ENCODE peak calls at places on chromosomes 13 and 19, in seven cellular contexts. G, P, V, Z, L, U and E are unnamed samples.

GRCh38 chr13:50594276-50594970 is 249.1 kb downstream of the DLEU7 start:
- DNase-seq in V (peak; percentile 20), L (peak; percentile 92), U (no peak), P (peak; percentile 43), Z (no peak), G (no peak), E (no peak)

GRCh38 chr19:52138614-52139290 is 986 bp downstream of the ZNF616 start:
- DNase-seq in P (peak; percentile 62), V (peak; percentile 25), L (peak; percentile 74), U (no peak), G (no peak), Z (no peak), E (no peak)

GRCh38 chr19:19138110-19138981 is at the start of gene TMEM161A:
- DNase-seq in L (peak; percentile 96), V (peak; percentile 94), U (peak; percentile 99), G (peak; percentile 98), Z (peak; percentile 94), P (peak; percentile 98), E (peak; percentile 98)

GRCh38 chr19:56639217-56639616 is 3.7 kb upstream of the SMIM17 start:
- DNase-seq in U (no peak), P (no peak), L (no peak), V (no peak), G (no peak), Z (no peak), E (no peak)

GRCh38 chr19:48745208-48745995 is 1.3 kb downstream of the IZUMO1 start:
- DNase-seq in L (no peak), V (no peak), P (peak; percentile 70), Z (no peak), U (no peak), G (peak; percentile 56), E (no peak)

GRCh38 chr13:87123987-87124784 is 547.0 kb upstream of the SLITRK5 start:
- DNase-seq in L (no peak), Z (no peak), U (no peak), P (peak; percentile 16), V (no peak), G (no peak), E (peak; percentile 86)

GRCh38 chr13:96003304-96003703 is 49.9 kb downstream of the UGGT2 start:
- DNase-seq in G (no peak), U (no peak), Z (no peak), V (no peak), P (no peak), L (no peak), E (no peak)

GRCh38 chr19:11448923-11449554 is 13.6 kb downstream of the PRKCSH start:
- DNase-seq in U (no peak), L (no peak), G (no peak), Z (no peak), P (no peak), V (no peak), E (no peak)

GRCh38 chr13:65112123-65113075 is 2117.7 kb downstream of the PCDH9 start:
- DNase-seq in L (no peak), G (no peak), P (no peak), U (no peak), V (no peak), Z (no peak), E (no peak)

GRCh38 chr19:14061751-14062557 is at the start of gene PALM3:
- DNase-seq in V (no peak), U (peak; percentile 80), L (no peak), Z (no peak), G (no peak), P (no peak), E (no peak)

GRCh38 chr19:24072720-24073119 is 14.3 kb upstream of the ZNF254 start:
- DNase-seq in P (no peak), G (no peak), V (no peak), Z (no peak), L (no peak), U (no peak), E (no peak)

GRCh38 chr13:22569830-22570229 is 610.9 kb upstream of the SGCG start:
- DNase-seq in L (no peak), V (no peak), Z (no peak), P (no peak), G (no peak), U (no peak), E (no peak)

GRCh38 chr13:19959141-19959830 is 759 bp downstream of the ZMYM2 start:
- DNase-seq in L (peak; percentile 94), U (peak; percentile 93), G (peak; percentile 62), Z (no peak), P (peak; percentile 65), V (peak; percentile 39), E (peak; percentile 87)

GRCh38 chr19:41863209-41863931 is 3.3 kb downstream of the RPS19 start:
- DNase-seq in P (no peak), L (no peak), Z (no peak), U (no peak), G (no peak), V (no peak), E (no peak)

GRCh38 chr13:102846261-102847015 is 606 bp downstream of the ERCC5 start:
- DNase-seq in L (peak; percentile 89), P (peak; percentile 14), V (peak; percentile 16), G (peak; percentile 29), Z (no peak), U (peak; percentile 88), E (no peak)

GRCh38 chr19:13102416-13102665 is 317 bp downstream of the LYL1 start:
- DNase-seq in Z (no peak), V (no peak), U (no peak), G (no peak), P (no peak), L (no peak), E (no peak)

GRCh38 chr19:19039901-19040300 is 6.5 kb downstream of the ARMC6 start:
- DNase-seq in P (no peak), V (no peak), G (no peak), L (no peak), U (no peak), Z (no peak), E (no peak)

GRCh38 chr19:13037161-13037560 is 41.9 kb downstream of the NFIX start:
- DNase-seq in Z (no peak), V (no peak), U (no peak), G (peak; percentile 41), L (no peak), P (no peak), E (no peak)

GRCh38 chr19:40283414-40284250 is 1.5 kb downstream of the AKT2 start:
- DNase-seq in U (no peak), Z (no peak), L (peak; percentile 59), V (no peak), P (peak; percentile 7), G (no peak), E (no peak)

GRCh38 chr19:917323-918151 is at the start of gene KISS1R:
- DNase-seq in L (peak; percentile 92), U (no peak), P (peak; percentile 87), Z (no peak), V (peak; percentile 73), G (no peak), E (no peak)

GRCh38 chr13:106623799-106624198 is 55.9 kb upstream of the ARGLU1 start:
- DNase-seq in Z (no peak), V (no peak), G (no peak), P (no peak), U (peak; percentile 18), L (no peak), E (no peak)

GRCh38 chr19:18284710-18285430 is 3.4 kb upstream of the JUND start:
- DNase-seq in Z (no peak), V (no peak), P (no peak), U (no peak), L (peak; percentile 79), G (no peak), E (no peak)

GRCh38 chr19:7497292-7497691 is 8.5 kb upstream of the PEX11G start:
- DNase-seq in G (no peak), V (no peak), L (no peak), P (peak; percentile 53), Z (no peak), U (no peak), E (no peak)
- TF ChIP-seq CTCF in G (no peak), V (peak; percentile 54), L (no peak), P (peak; percentile 15), Z (no peak), U (no peak), E (peak; percentile 47)

GRCh38 chr19:33868821-33869412 is 72.2 kb downstream of the KCTD15 start:
- DNase-seq in G (peak; percentile 37), P (peak; percentile 38), V (no peak), U (peak; percentile 82), Z (no peak), L (peak; percentile 67), E (peak; percentile 83)
- TF ChIP-seq CTCF in G (no peak), P (no peak), V (no peak), U (no peak), Z (no peak), L (no peak), E (no peak)

GRCh38 chr19:2207991-2208860 is 27.9 kb downstream of the PLEKHJ1 start:
- DNase-seq in V (no peak), U (peak; percentile 97), G (peak; percentile 75), Z (no peak), P (peak; percentile 68), L (peak; percentile 87), E (peak; percentile 90)
- TF ChIP-seq CTCF in V (no peak), U (no peak), G (no peak), Z (no peak), P (no peak), L (peak; percentile 14), E (peak; percentile 46)

DNA sequence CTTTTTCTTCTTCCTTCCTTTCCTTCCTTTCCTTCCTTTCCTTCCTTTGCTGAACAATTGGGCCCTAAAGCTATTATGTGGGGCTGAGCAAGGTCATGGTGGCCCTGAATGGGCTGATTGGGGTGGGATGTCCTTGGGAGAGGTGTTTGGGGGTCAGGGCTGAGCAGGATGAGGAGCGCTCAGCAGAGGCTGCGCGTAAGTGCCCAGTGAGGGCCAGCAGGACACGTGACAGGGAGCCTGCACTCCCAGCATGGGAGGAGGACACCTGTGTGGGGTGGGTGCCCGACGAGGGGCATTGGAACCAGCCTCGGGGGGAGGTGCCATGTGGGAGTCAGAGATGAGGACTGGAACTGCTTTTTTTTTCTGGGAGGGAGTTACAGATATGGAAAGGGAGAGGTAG is 5.4 kb upstream of the LGALS7 start:
- DNase-seq in L (peak; percentile 88), U (no peak), P (no peak), V (no peak), Z (no peak), G (no peak), E (no peak)
- TF ChIP-seq CTCF in L (no peak), U (no peak), P (no peak), V (no peak), Z (no peak), G (no peak), E (no peak)

GRCh38 chr19:4066176-4066606 is 508 bp downstream of the ZBTB7A start:
- DNase-seq in P (no peak), Z (no peak), L (peak; percentile 94), U (peak; percentile 93), G (peak; percentile 67), V (no peak), E (no peak)
- TF ChIP-seq CTCF in P (no peak), Z (no peak), L (no peak), U (no peak), G (no peak), V (no peak), E (no peak)

GRCh38 chr13:79631260-79631659 is 150.3 kb downstream of the NDFIP2 start:
- DNase-seq in Z (no peak), G (no peak), P (no peak), V (no peak), L (no peak), U (no peak), E (peak; percentile 86)
- TF ChIP-seq CTCF in Z (no peak), G (peak; percentile 59), P (no peak), V (peak; percentile 16), L (no peak), U (no peak), E (peak; percentile 69)